ENCODE peak calls at places on chromosomes 5 and 9, in nine cellular contexts. One of them, this sample, is unnamed.

GRCh38 chr9:135567311-135567710 is 5.8 kb downstream of the PAEP start:
- DNase-seq in spleen: peak; percentile 52
- DNase-seq in hepatocyte: no peak
- DNase-seq in SJSA1: no peak
- DNase-seq in mammary epithelial cell: no peak
- DNase-seq in right lobe of liver: no peak
- DNase-seq in lower lobe of right lung: no peak
- DNase-seq in pancreas: no peak
- DNase-seq in HCT116: no peak
- DNase-seq in this sample: no peak

GRCh38 chr5:180007582-180007981 is 64.0 kb downstream of the RNF130 start:
- DNase-seq in spleen: no peak
- DNase-seq in hepatocyte: no peak
- DNase-seq in SJSA1: no peak
- DNase-seq in mammary epithelial cell: no peak
- DNase-seq in right lobe of liver: no peak
- DNase-seq in lower lobe of right lung: no peak
- DNase-seq in pancreas: no peak
- DNase-seq in HCT116: no peak
- DNase-seq in this sample: peak; percentile 35

GRCh38 chr9:119559986-119560385 is 190.8 kb upstream of the BRINP1 start:
- DNase-seq in spleen: no peak
- DNase-seq in hepatocyte: no peak
- DNase-seq in SJSA1: no peak
- DNase-seq in mammary epithelial cell: no peak
- DNase-seq in right lobe of liver: no peak
- DNase-seq in lower lobe of right lung: no peak
- DNase-seq in pancreas: no peak
- DNase-seq in HCT116: no peak
- DNase-seq in this sample: no peak

GRCh38 chr5:36444582-36444999 is 142.9 kb upstream of the RANBP3L start:
- DNase-seq in spleen: no peak
- DNase-seq in hepatocyte: no peak
- DNase-seq in SJSA1: no peak
- DNase-seq in mammary epithelial cell: no peak
- DNase-seq in right lobe of liver: no peak
- DNase-seq in lower lobe of right lung: no peak
- DNase-seq in pancreas: peak; percentile 30
- DNase-seq in HCT116: no peak
- DNase-seq in this sample: no peak

GRCh38 chr9:4738866-4739586 is 2.0 kb downstream of the AK3 start:
- DNase-seq in spleen: no peak
- DNase-seq in hepatocyte: peak; percentile 10
- DNase-seq in SJSA1: no peak
- DNase-seq in mammary epithelial cell: no peak
- DNase-seq in right lobe of liver: peak; percentile 67
- DNase-seq in lower lobe of right lung: no peak
- DNase-seq in pancreas: no peak
- DNase-seq in HCT116: no peak
- DNase-seq in this sample: no peak

GRCh38 chr9:110932883-110933282 is 105.4 kb downstream of the LPAR1 start:
- DNase-seq in spleen: no peak
- DNase-seq in hepatocyte: peak; percentile 19
- DNase-seq in SJSA1: no peak
- DNase-seq in mammary epithelial cell: no peak
- DNase-seq in right lobe of liver: no peak
- DNase-seq in lower lobe of right lung: no peak
- DNase-seq in pancreas: no peak
- DNase-seq in HCT116: no peak
- DNase-seq in this sample: no peak

GRCh38 chr5:145978171-145978570 is 41.8 kb downstream of the SH3RF2 start:
- DNase-seq in spleen: no peak
- DNase-seq in hepatocyte: no peak
- DNase-seq in SJSA1: no peak
- DNase-seq in mammary epithelial cell: no peak
- DNase-seq in right lobe of liver: no peak
- DNase-seq in lower lobe of right lung: no peak
- DNase-seq in pancreas: no peak
- DNase-seq in HCT116: no peak
- DNase-seq in this sample: no peak

GRCh38 chr5:125199968-125200841 is 453.8 kb upstream of the ZNF608 start:
- DNase-seq in spleen: no peak
- DNase-seq in hepatocyte: peak; percentile 34
- DNase-seq in SJSA1: no peak
- DNase-seq in mammary epithelial cell: no peak
- DNase-seq in right lobe of liver: no peak
- DNase-seq in lower lobe of right lung: no peak
- DNase-seq in pancreas: no peak
- DNase-seq in HCT116: no peak
- DNase-seq in this sample: peak; percentile 61

GRCh38 chr9:85292261-85292660 is 449.5 kb downstream of the AGTPBP1 start:
- DNase-seq in spleen: no peak
- DNase-seq in hepatocyte: no peak
- DNase-seq in SJSA1: no peak
- DNase-seq in mammary epithelial cell: no peak
- DNase-seq in right lobe of liver: no peak
- DNase-seq in lower lobe of right lung: no peak
- DNase-seq in pancreas: no peak
- DNase-seq in HCT116: no peak
- DNase-seq in this sample: no peak

GRCh38 chr5:56898213-56898612 is 11.2 kb upstream of the SETD9 start:
- DNase-seq in spleen: no peak
- DNase-seq in hepatocyte: no peak
- DNase-seq in SJSA1: no peak
- DNase-seq in mammary epithelial cell: no peak
- DNase-seq in right lobe of liver: no peak
- DNase-seq in lower lobe of right lung: no peak
- DNase-seq in pancreas: no peak
- DNase-seq in HCT116: no peak
- DNase-seq in this sample: no peak

GRCh38 chr5:132224721-132225120 is 2.9 kb downstream of the P4HA2 start:
- DNase-seq in spleen: peak; percentile 6
- DNase-seq in hepatocyte: no peak
- DNase-seq in SJSA1: peak; percentile 20
- DNase-seq in mammary epithelial cell: no peak
- DNase-seq in right lobe of liver: peak; percentile 8
- DNase-seq in lower lobe of right lung: no peak
- DNase-seq in pancreas: no peak
- DNase-seq in HCT116: no peak
- DNase-seq in this sample: no peak

GRCh38 chr5:132223861-132224260 is 3.8 kb downstream of the P4HA2 start:
- DNase-seq in spleen: peak; percentile 28
- DNase-seq in hepatocyte: no peak
- DNase-seq in SJSA1: no peak
- DNase-seq in mammary epithelial cell: no peak
- DNase-seq in right lobe of liver: no peak
- DNase-seq in lower lobe of right lung: no peak
- DNase-seq in pancreas: no peak
- DNase-seq in HCT116: no peak
- DNase-seq in this sample: no peak

GRCh38 chr5:132220476-132220875 is 7.2 kb downstream of the P4HA2 start:
- DNase-seq in spleen: no peak
- DNase-seq in hepatocyte: no peak
- DNase-seq in SJSA1: no peak
- DNase-seq in mammary epithelial cell: no peak
- DNase-seq in right lobe of liver: no peak
- DNase-seq in lower lobe of right lung: no peak
- DNase-seq in pancreas: no peak
- DNase-seq in HCT116: no peak
- DNase-seq in this sample: peak; percentile 17

GRCh38 chr5:132221781-132222648 is 5.6 kb downstream of the P4HA2 start:
- DNase-seq in spleen: peak; percentile 41
- DNase-seq in hepatocyte: peak; percentile 65
- DNase-seq in SJSA1: no peak
- DNase-seq in mammary epithelial cell: no peak
- DNase-seq in right lobe of liver: no peak
- DNase-seq in lower lobe of right lung: no peak
- DNase-seq in pancreas: peak; percentile 43
- DNase-seq in HCT116: no peak
- DNase-seq in this sample: peak; percentile 81

GRCh38 chr5:132222649-132223038 is 5.0 kb downstream of the P4HA2 start:
- DNase-seq in spleen: peak; percentile 12
- DNase-seq in hepatocyte: no peak
- DNase-seq in SJSA1: no peak
- DNase-seq in mammary epithelial cell: no peak
- DNase-seq in right lobe of liver: no peak
- DNase-seq in lower lobe of right lung: no peak
- DNase-seq in pancreas: no peak
- DNase-seq in HCT116: no peak
- DNase-seq in this sample: no peak
- H3K4me1 ChIP-seq in spleen: peaks cover 4% of the 10 kb centered on the region
- H3K4me1 ChIP-seq in hepatocyte: peaks cover 21% of the 10 kb centered on the region
- H3K4me1 ChIP-seq in SJSA1: peaks cover 29% of the 10 kb centered on the region
- H3K4me1 ChIP-seq in mammary epithelial cell: peaks cover 65% of the 10 kb centered on the region
- H3K4me1 ChIP-seq in right lobe of liver: no peaks in the 10 kb centered on the region
- H3K4me1 ChIP-seq in lower lobe of right lung: peaks cover 49% of the 10 kb centered on the region
- H3K4me1 ChIP-seq in pancreas: peaks cover 7% of the 10 kb centered on the region
- H3K4me1 ChIP-seq in HCT116: peaks cover 19% of the 10 kb centered on the region
- H3K4me1 ChIP-seq in this sample: peaks cover 9% of the 10 kb centered on the region

GRCh38 chr5:1946776-1947175 is 64.1 kb upstream of the IRX4 start:
- DNase-seq in spleen: no peak
- DNase-seq in hepatocyte: no peak
- DNase-seq in SJSA1: no peak
- DNase-seq in mammary epithelial cell: no peak
- DNase-seq in right lobe of liver: no peak
- DNase-seq in lower lobe of right lung: no peak
- DNase-seq in pancreas: no peak
- DNase-seq in HCT116: no peak
- DNase-seq in this sample: no peak

GRCh38 chr5:1948111-1948510 is 65.4 kb upstream of the IRX4 start:
- DNase-seq in spleen: no peak
- DNase-seq in hepatocyte: no peak
- DNase-seq in SJSA1: no peak
- DNase-seq in mammary epithelial cell: no peak
- DNase-seq in right lobe of liver: no peak
- DNase-seq in lower lobe of right lung: no peak
- DNase-seq in pancreas: no peak
- DNase-seq in HCT116: no peak
- DNase-seq in this sample: no peak

GRCh38 chr5:1950096-1950707 is 67.5 kb upstream of the IRX4 start:
- DNase-seq in spleen: no peak
- DNase-seq in hepatocyte: no peak
- DNase-seq in SJSA1: no peak
- DNase-seq in mammary epithelial cell: no peak
- DNase-seq in right lobe of liver: peak; percentile 30
- DNase-seq in lower lobe of right lung: no peak
- DNase-seq in pancreas: no peak
- DNase-seq in HCT116: no peak
- DNase-seq in this sample: no peak

GRCh38 chr5:1949253-1949652 is 66.5 kb upstream of the IRX4 start:
- DNase-seq in spleen: no peak
- DNase-seq in hepatocyte: no peak
- DNase-seq in SJSA1: no peak
- DNase-seq in mammary epithelial cell: no peak
- DNase-seq in right lobe of liver: peak; percentile 36
- DNase-seq in lower lobe of right lung: no peak
- DNase-seq in pancreas: no peak
- DNase-seq in HCT116: no peak
- DNase-seq in this sample: no peak

GRCh38 chr5:1948663-1949191 is 66.0 kb upstream of the IRX4 start:
- DNase-seq in spleen: no peak
- DNase-seq in hepatocyte: no peak
- DNase-seq in SJSA1: no peak
- DNase-seq in mammary epithelial cell: peak; percentile 99
- DNase-seq in right lobe of liver: no peak
- DNase-seq in lower lobe of right lung: no peak
- DNase-seq in pancreas: no peak
- DNase-seq in HCT116: no peak
- DNase-seq in this sample: no peak
- H3K4me3 ChIP-seq in spleen: no peak overlapping the region
- H3K4me3 ChIP-seq in hepatocyte: no peak overlapping the region
- H3K4me3 ChIP-seq in SJSA1: no peak overlapping the region
- H3K4me3 ChIP-seq in mammary epithelial cell: peak overlapping the region; percentile 28
- H3K4me3 ChIP-seq in right lobe of liver: no peak overlapping the region
- H3K4me3 ChIP-seq in lower lobe of right lung: no peak overlapping the region
- H3K4me3 ChIP-seq in pancreas: no peak overlapping the region
- H3K4me3 ChIP-seq in HCT116: no peak overlapping the region
- H3K4me3 ChIP-seq in this sample: no peak overlapping the region

GRCh38 chr9:128841704-128842492 is 12.3 kb upstream of the SPOUT1 start:
- DNase-seq in spleen: peak; percentile 11
- DNase-seq in hepatocyte: no peak
- DNase-seq in SJSA1: no peak
- DNase-seq in mammary epithelial cell: no peak
- DNase-seq in right lobe of liver: no peak
- DNase-seq in lower lobe of right lung: peak; percentile 11
- DNase-seq in pancreas: no peak
- DNase-seq in HCT116: no peak
- DNase-seq in this sample: no peak

GRCh38 chr9:128845186-128845931 is 15.8 kb upstream of the SPOUT1 start:
- DNase-seq in spleen: peak; percentile 41
- DNase-seq in hepatocyte: peak; percentile 44
- DNase-seq in SJSA1: no peak
- DNase-seq in mammary epithelial cell: peak; percentile 75
- DNase-seq in right lobe of liver: no peak
- DNase-seq in lower lobe of right lung: peak; percentile 8
- DNase-seq in pancreas: no peak
- DNase-seq in HCT116: no peak
- DNase-seq in this sample: no peak

GRCh38 chr9:128838338-128838737 is 8.7 kb upstream of the SPOUT1 start:
- DNase-seq in spleen: no peak
- DNase-seq in hepatocyte: peak; percentile 28
- DNase-seq in SJSA1: no peak
- DNase-seq in mammary epithelial cell: no peak
- DNase-seq in right lobe of liver: no peak
- DNase-seq in lower lobe of right lung: no peak
- DNase-seq in pancreas: no peak
- DNase-seq in HCT116: no peak
- DNase-seq in this sample: no peak

GRCh38 chr9:128836509-128837145 is 7.0 kb upstream of the SPOUT1 start:
- DNase-seq in spleen: peak; percentile 51
- DNase-seq in hepatocyte: no peak
- DNase-seq in SJSA1: no peak
- DNase-seq in mammary epithelial cell: no peak
- DNase-seq in right lobe of liver: no peak
- DNase-seq in lower lobe of right lung: peak; percentile 12
- DNase-seq in pancreas: no peak
- DNase-seq in HCT116: no peak
- DNase-seq in this sample: no peak

DNA sequence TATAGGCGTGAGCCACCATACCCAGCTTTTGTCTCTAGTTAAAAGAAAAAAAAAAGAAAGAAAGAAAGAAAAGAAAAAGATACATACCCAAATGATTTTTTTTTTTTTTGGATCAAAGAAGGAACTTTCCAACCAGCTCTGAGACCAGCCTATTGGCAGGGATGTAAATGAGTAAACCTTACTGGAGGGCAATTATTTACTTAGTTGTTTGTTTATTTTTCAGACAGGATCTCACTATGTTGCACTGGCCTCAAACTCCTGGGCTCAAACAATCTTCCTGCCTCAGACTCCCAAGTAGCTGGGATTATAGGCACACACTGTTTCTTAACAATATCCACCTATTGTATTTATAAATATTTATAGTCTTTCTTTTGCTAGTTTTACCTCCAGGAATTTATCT is 10.9 kb upstream of the SPOUT1 start:
- DNase-seq in spleen: no peak
- DNase-seq in hepatocyte: no peak
- DNase-seq in SJSA1: no peak
- DNase-seq in mammary epithelial cell: no peak
- DNase-seq in right lobe of liver: no peak
- DNase-seq in lower lobe of right lung: no peak
- DNase-seq in pancreas: no peak
- DNase-seq in HCT116: no peak
- DNase-seq in this sample: no peak
- H3K27me3 ChIP-seq in spleen: no peaks in the 10 kb centered on the region
- H3K27me3 ChIP-seq in hepatocyte: no peaks in the 10 kb centered on the region
- H3K27me3 ChIP-seq in SJSA1: no peaks in the 10 kb centered on the region
- H3K27me3 ChIP-seq in mammary epithelial cell: no peaks in the 10 kb centered on the region
- H3K27me3 ChIP-seq in right lobe of liver: no peaks in the 10 kb centered on the region
- H3K27me3 ChIP-seq in lower lobe of right lung: no peaks in the 10 kb centered on the region
- H3K27me3 ChIP-seq in pancreas: no peaks in the 10 kb centered on the region
- H3K27me3 ChIP-seq in HCT116: no peaks in the 10 kb centered on the region
- H3K27me3 ChIP-seq in this sample: no peaks in the 10 kb centered on the region

GRCh38 chr5:139695183-139695573 is 47.0 kb downstream of the CXXC5 start:
- DNase-seq in spleen: no peak
- DNase-seq in hepatocyte: no peak
- DNase-seq in SJSA1: no peak
- DNase-seq in mammary epithelial cell: no peak
- DNase-seq in right lobe of liver: no peak
- DNase-seq in lower lobe of right lung: no peak
- DNase-seq in pancreas: no peak
- DNase-seq in HCT116: no peak
- DNase-seq in this sample: no peak
- H3K4me1 ChIP-seq in spleen: peaks cover 20% of the 10 kb centered on the region
- H3K4me1 ChIP-seq in hepatocyte: peaks cover 50% of the 10 kb centered on the region
- H3K4me1 ChIP-seq in SJSA1: peaks cover 58% of the 10 kb centered on the region
- H3K4me1 ChIP-seq in mammary epithelial cell: peaks cover 17% of the 10 kb centered on the region
- H3K4me1 ChIP-seq in right lobe of liver: no peaks in the 10 kb centered on the region
- H3K4me1 ChIP-seq in lower lobe of right lung: peaks cover 37% of the 10 kb centered on the region
- H3K4me1 ChIP-seq in pancreas: peaks cover 32% of the 10 kb centered on the region
- H3K4me1 ChIP-seq in HCT116: peaks cover 16% of the 10 kb centered on the region
- H3K4me1 ChIP-seq in this sample: peaks cover 46% of the 10 kb centered on the region

This sample was measured in cardiac muscle cell.